ENCODE peak calls at places on chromosomes 1 and 21, in ten cellular contexts. S is stimulated activated CD8-positive, alpha-beta memory T cell treated with anti-CD3 and anti-CD28 coated beads, Interleukin-15, amount 100 ng/mL, for 24 hours; Y is astrocyte of the cerebellum; H is BJ; G is epithelial cell of esophagus; B is iPS DF 6.9; E is stimulated activated CD4-positive, alpha-beta T cell treated with anti-CD3 and anti-CD28 coated beads, Interleukin-12 subunit alpha, Interleukin-12 subunit beta, amount 100 ng/mL, for 4 hours; A is posterior vena cava; J is DMS 273 treated with DMSO at 0.1 percent for 48 hours; C is colonic mucosa. M is an unnamed sample.

GRCh38 chr1:216997831-216998230 is 274.6 kb upstream of the ESRRG start:
- DNase-seq in S (no peak), Y (no peak), H (no peak), G (no peak), B (no peak), E (no peak), A (no peak), J (no peak), C (no peak), M (no peak)

GRCh38 chr21:41678944-41679343 is 87.9 kb downstream of the RIPK4 start:
- DNase-seq in S (no peak), Y (peak), H (peak), G (peak), B (peak), E (peak), A (peak), J (no peak), C (peak), M (peak)

GRCh38 chr1:200336111-200336845 is 73.6 kb downstream of the ZNF281 start:
- DNase-seq in S (no peak), Y (peak), H (no peak), G (peak), B (no peak), E (no peak), A (no peak), J (no peak), C (no peak), M (no peak)

GRCh38 chr1:203364013-203364730 is 13.2 kb upstream of the FMOD start:
- DNase-seq in S (no peak), Y (no peak), H (no peak), G (no peak), B (no peak), E (no peak), A (no peak), J (no peak), C (peak), M (no peak)

GRCh38 chr1:5690291-5690690 is 301.9 kb downstream of the NPHP4 start:
- DNase-seq in S (no peak), Y (no peak), H (no peak), G (no peak), B (no peak), E (no peak), A (no peak), J (no peak), C (no peak), M (no peak)

GRCh38 chr1:12636098-12636950 is 7.6 kb upstream of the AADACL4 start:
- DNase-seq in S (no peak), Y (no peak), H (no peak), G (no peak), B (no peak), E (no peak), A (no peak), J (no peak), C (no peak), M (no peak)

GRCh38 chr1:54857741-54858665 is 29.0 kb downstream of the DHCR24 start:
- DNase-seq in S (no peak), Y (peak), H (no peak), G (peak), B (no peak), E (no peak), A (no peak), J (no peak), C (no peak), M (no peak)

GRCh38 chr1:108503062-108503740 is 53.1 kb downstream of the NBPF6 start:
- DNase-seq in S (no peak), Y (peak), H (peak), G (no peak), B (no peak), E (no peak), A (no peak), J (no peak), C (no peak), M (no peak)

GRCh38 chr1:153611356-153611755 is 1.6 kb downstream of the S100A16 start:
- DNase-seq in S (no peak), Y (no peak), H (no peak), G (peak), B (no peak), E (no peak), A (no peak), J (no peak), C (no peak), M (no peak)

GRCh38 chr1:52423771-52424170 is 19.4 kb downstream of the PRPF38A start:
- DNase-seq in S (no peak), Y (no peak), H (no peak), G (no peak), B (no peak), E (peak), A (no peak), J (no peak), C (no peak), M (no peak)

GRCh38 chr1:60764489-60764888 is 317.9 kb upstream of the NFIA start:
- DNase-seq in S (no peak), Y (no peak), H (no peak), G (no peak), B (no peak), E (no peak), A (no peak), J (no peak), C (no peak), M (no peak)

GRCh38 chr1:16218674-16219071 is 6.2 kb upstream of the ARHGEF19 start:
- DNase-seq in S (no peak), Y (no peak), H (no peak), G (no peak), B (no peak), E (no peak), A (no peak), J (no peak), C (no peak), M (no peak)

GRCh38 chr1:207027221-207027777 is 5.3 kb downstream of the C1orf116 start:
- DNase-seq in S (no peak), Y (no peak), H (no peak), G (peak), B (no peak), E (no peak), A (no peak), J (no peak), C (peak), M (no peak)

GRCh38 chr1:50710099-50710498 is 250.0 kb downstream of the FAF1 start:
- DNase-seq in S (no peak), Y (no peak), H (no peak), G (peak), B (no peak), E (no peak), A (no peak), J (no peak), C (no peak), M (no peak)

GRCh38 chr1:93844262-93845045 is 34.6 kb downstream of the DNTTIP2 start:
- DNase-seq in S (no peak), Y (peak), H (no peak), G (peak), B (no peak), E (no peak), A (no peak), J (peak), C (peak), M (no peak)

GRCh38 chr1:40824591-40825429 is 37.4 kb downstream of the CITED4 start:
- DNase-seq in S (no peak), Y (peak), H (no peak), G (peak), B (no peak), E (no peak), A (no peak), J (no peak), C (no peak), M (no peak)

GRCh38 chr1:23417570-23417969 is 7.0 kb downstream of the TCEA3 start:
- DNase-seq in S (no peak), Y (no peak), H (no peak), G (no peak), B (no peak), E (no peak), A (no peak), J (peak), C (peak), M (no peak)

GRCh38 chr1:180581635-180582039 is 22.9 kb downstream of the OVAAL start:
- DNase-seq in S (no peak), Y (no peak), H (no peak), G (peak), B (no peak), E (no peak), A (no peak), J (no peak), C (no peak), M (no peak)

GRCh38 chr1:167926486-167926997 is 9.9 kb upstream of the DCAF6 start:
- DNase-seq in S (no peak), Y (no peak), H (no peak), G (no peak), B (no peak), E (no peak), A (no peak), J (no peak), C (peak), M (no peak)

GRCh38 chr1:178528963-178529355 is 16.1 kb downstream of the TEX35 start:
- DNase-seq in S (no peak), Y (no peak), H (no peak), G (no peak), B (no peak), E (no peak), A (no peak), J (no peak), C (no peak), M (no peak)

GRCh38 chr1:63987014-63987630 is 213.3 kb downstream of the ROR1 start:
- DNase-seq in S (no peak), Y (no peak), H (no peak), G (peak), B (no peak), E (no peak), A (no peak), J (no peak), C (no peak), M (no peak)

GRCh38 chr21:45700461-45700860 is 56.9 kb downstream of the PCBP3 start:
- DNase-seq in S (no peak), Y (no peak), H (no peak), G (no peak), B (no peak), E (no peak), A (no peak), J (no peak), C (no peak), M (no peak)

GRCh38 chr1:28241633-28242241 is 5.8 kb downstream of the ATP5IF1 start:
- DNase-seq in S (no peak), Y (no peak), H (no peak), G (peak), B (no peak), E (no peak), A (no peak), J (no peak), C (no peak), M (no peak)

GRCh38 chr1:230243583-230244377 is 176.7 kb downstream of the GALNT2 start:
- DNase-seq in S (no peak), Y (peak), H (no peak), G (peak), B (no peak), E (no peak), A (no peak), J (no peak), C (no peak), M (no peak)

GRCh38 chr1:216935901-216936300 is 212.7 kb upstream of the ESRRG start:
- DNase-seq in S (no peak), Y (peak), H (no peak), G (no peak), B (no peak), E (no peak), A (no peak), J (no peak), C (no peak), M (no peak)

GRCh38 chr1:164311376-164311775 is 247.6 kb upstream of the PBX1 start:
- DNase-seq in S (no peak), Y (peak), H (no peak), G (no peak), B (no peak), E (no peak), A (no peak), J (no peak), C (no peak), M (no peak)

GRCh38 chr1:30787266-30787665 is 29.7 kb upstream of the LAPTM5 start:
- DNase-seq in S (no peak), Y (no peak), H (no peak), G (no peak), B (no peak), E (no peak), A (no peak), J (no peak), C (no peak), M (no peak)

GRCh38 chr1:147336290-147336689 is 93.8 kb downstream of the CHD1L start:
- DNase-seq in S (no peak), Y (no peak), H (no peak), G (no peak), B (peak), E (no peak), A (no peak), J (no peak), C (no peak), M (no peak)

GRCh38 chr1:96973605-96974004 is 252.0 kb downstream of the PTBP2 start:
- DNase-seq in S (no peak), Y (no peak), H (no peak), G (peak), B (no peak), E (no peak), A (no peak), J (peak), C (no peak), M (no peak)

GRCh38 chr1:16905112-16905855 is 9.5 kb downstream of the RNU1-2 start:
- DNase-seq in S (no peak), Y (peak), H (peak), G (no peak), B (no peak), E (peak), A (peak), J (peak), C (no peak), M (no peak)

GRCh38 chr1:101043776-101044175 is 18.2 kb upstream of the DPH5 start:
- DNase-seq in S (no peak), Y (peak), H (peak), G (peak), B (no peak), E (no peak), A (no peak), J (no peak), C (no peak), M (no peak)

GRCh38 chr1:2972011-2972878 is 49.0 kb upstream of the ACTRT2 start:
- DNase-seq in S (no peak), Y (no peak), H (no peak), G (no peak), B (no peak), E (no peak), A (peak), J (no peak), C (no peak), M (no peak)

GRCh38 chr1:173301507-173301906 is 94.4 kb upstream of the TNFSF4 start:
- DNase-seq in S (no peak), Y (no peak), H (no peak), G (peak), B (no peak), E (no peak), A (no peak), J (no peak), C (no peak), M (no peak)

GRCh38 chr1:35762204-35762603 is 7.6 kb downstream of the CLSPN start:
- DNase-seq in S (no peak), Y (no peak), H (no peak), G (no peak), B (no peak), E (no peak), A (no peak), J (no peak), C (no peak), M (no peak)

GRCh38 chr1:175319112-175319911 is 126.7 kb upstream of the KIAA0040 start:
- DNase-seq in S (peak), Y (peak), H (peak), G (peak), B (peak), E (peak), A (peak), J (peak), C (peak), M (no peak)

GRCh38 chr1:175338447-175339135 is 146.0 kb upstream of the KIAA0040 start:
- DNase-seq in S (peak), Y (no peak), H (no peak), G (peak), B (peak), E (peak), A (no peak), J (no peak), C (peak), M (no peak)

GRCh38 chr1:31689821-31690220 is 14.0 kb downstream of the COL16A1 start:
- DNase-seq in S (no peak), Y (peak), H (peak), G (peak), B (no peak), E (no peak), A (no peak), J (no peak), C (no peak), M (no peak)

GRCh38 chr1:32334864-32335618 is 992 bp downstream of the MARCKSL1 start:
- DNase-seq in S (no peak), Y (no peak), H (no peak), G (peak), B (no peak), E (peak), A (peak), J (no peak), C (peak), M (no peak)

GRCh38 chr1:68217060-68217554 is 15.2 kb downstream of the WLS start:
- DNase-seq in S (no peak), Y (peak), H (no peak), G (no peak), B (no peak), E (no peak), A (no peak), J (no peak), C (no peak), M (no peak)